ENCODE peak calls at places on chromosome 13, in six cellular contexts. One of them, this sample, is unnamed.

GRCh38 chr13:85590231-85590931 is 208.8 kb downstream of the SLITRK6 start:
- DNase-seq in neural crest cell: no peak
- DNase-seq in astrocyte of the cerebellum: peak; percentile 4
- DNase-seq in Panc1: no peak
- DNase-seq in PC-9: no peak
- DNase-seq in CD8-positive, alpha-beta T cell: no peak
- DNase-seq in this sample: no peak

GRCh38 chr13:95234242-95234641 is 67.0 kb downstream of the ABCC4 start:
- DNase-seq in neural crest cell: no peak
- DNase-seq in astrocyte of the cerebellum: no peak
- DNase-seq in Panc1: no peak
- DNase-seq in PC-9: no peak
- DNase-seq in CD8-positive, alpha-beta T cell: no peak
- DNase-seq in this sample: no peak

GRCh38 chr13:91701975-91702374 is 303.6 kb downstream of the GPC5 start:
- DNase-seq in neural crest cell: no peak
- DNase-seq in astrocyte of the cerebellum: peak; percentile 5
- DNase-seq in Panc1: no peak
- DNase-seq in PC-9: no peak
- DNase-seq in CD8-positive, alpha-beta T cell: no peak
- DNase-seq in this sample: no peak

GRCh38 chr13:108155185-108156106 is 59.9 kb downstream of the LIG4 start:
- DNase-seq in neural crest cell: peak; percentile 65
- DNase-seq in astrocyte of the cerebellum: peak; percentile 33
- DNase-seq in Panc1: peak; percentile 20
- DNase-seq in PC-9: peak; percentile 42
- DNase-seq in CD8-positive, alpha-beta T cell: peak; percentile 57
- DNase-seq in this sample: peak; percentile 41

GRCh38 chr13:78598382-78598781 is 5.0 kb downstream of the POU4F1 start:
- DNase-seq in neural crest cell: no peak
- DNase-seq in astrocyte of the cerebellum: no peak
- DNase-seq in Panc1: no peak
- DNase-seq in PC-9: no peak
- DNase-seq in CD8-positive, alpha-beta T cell: no peak
- DNase-seq in this sample: no peak

GRCh38 chr13:24613755-24614154 is 66.5 kb upstream of the ATP12A start:
- DNase-seq in neural crest cell: no peak
- DNase-seq in astrocyte of the cerebellum: no peak
- DNase-seq in Panc1: no peak
- DNase-seq in PC-9: no peak
- DNase-seq in CD8-positive, alpha-beta T cell: no peak
- DNase-seq in this sample: no peak

GRCh38 chr13:20134732-20135131 is 26.1 kb downstream of the GJA3 start:
- DNase-seq in neural crest cell: no peak
- DNase-seq in astrocyte of the cerebellum: no peak
- DNase-seq in Panc1: no peak
- DNase-seq in PC-9: no peak
- DNase-seq in CD8-positive, alpha-beta T cell: no peak
- DNase-seq in this sample: no peak

GRCh38 chr13:37134411-37135041 is 29.1 kb upstream of the CSNK1A1L start:
- DNase-seq in neural crest cell: no peak
- DNase-seq in astrocyte of the cerebellum: peak; percentile 34
- DNase-seq in Panc1: no peak
- DNase-seq in PC-9: no peak
- DNase-seq in CD8-positive, alpha-beta T cell: no peak
- DNase-seq in this sample: no peak

GRCh38 chr13:50713849-50714248 is 129.6 kb downstream of the DLEU7 start:
- DNase-seq in neural crest cell: no peak
- DNase-seq in astrocyte of the cerebellum: peak; percentile 88
- DNase-seq in Panc1: no peak
- DNase-seq in PC-9: no peak
- DNase-seq in CD8-positive, alpha-beta T cell: no peak
- DNase-seq in this sample: no peak

GRCh38 chr13:93180376-93180966 is 46.1 kb upstream of the GPC6 start:
- DNase-seq in neural crest cell: no peak
- DNase-seq in astrocyte of the cerebellum: peak; percentile 32
- DNase-seq in Panc1: no peak
- DNase-seq in PC-9: no peak
- DNase-seq in CD8-positive, alpha-beta T cell: no peak
- DNase-seq in this sample: no peak

GRCh38 chr13:28464861-28465260 is 30.1 kb downstream of the FLT1 start:
- DNase-seq in neural crest cell: no peak
- DNase-seq in astrocyte of the cerebellum: no peak
- DNase-seq in Panc1: no peak
- DNase-seq in PC-9: no peak
- DNase-seq in CD8-positive, alpha-beta T cell: no peak
- DNase-seq in this sample: no peak

GRCh38 chr13:45696610-45697226 is 5.4 kb upstream of the CBY2 start:
- DNase-seq in neural crest cell: no peak
- DNase-seq in astrocyte of the cerebellum: no peak
- DNase-seq in Panc1: no peak
- DNase-seq in PC-9: no peak
- DNase-seq in CD8-positive, alpha-beta T cell: no peak
- DNase-seq in this sample: no peak

GRCh38 chr13:30355405-30355741 is 48.0 kb upstream of the KATNAL1 start:
- DNase-seq in neural crest cell: peak; percentile 14
- DNase-seq in astrocyte of the cerebellum: no peak
- DNase-seq in Panc1: no peak
- DNase-seq in PC-9: no peak
- DNase-seq in CD8-positive, alpha-beta T cell: peak; percentile 60
- DNase-seq in this sample: no peak

GRCh38 chr13:94327318-94327717 is 152.2 kb downstream of the DCT start:
- DNase-seq in neural crest cell: no peak
- DNase-seq in astrocyte of the cerebellum: no peak
- DNase-seq in Panc1: no peak
- DNase-seq in PC-9: no peak
- DNase-seq in CD8-positive, alpha-beta T cell: peak; percentile 40
- DNase-seq in this sample: peak; percentile 79

GRCh38 chr13:109790951-109791605 is 4.7 kb upstream of the IRS2 start:
- DNase-seq in neural crest cell: peak; percentile 19
- DNase-seq in astrocyte of the cerebellum: no peak
- DNase-seq in Panc1: no peak
- DNase-seq in PC-9: peak; percentile 32
- DNase-seq in CD8-positive, alpha-beta T cell: peak; percentile 43
- DNase-seq in this sample: peak; percentile 75

GRCh38 chr13:33494596-33495214 is 209.2 kb upstream of the STARD13 start:
- DNase-seq in neural crest cell: no peak
- DNase-seq in astrocyte of the cerebellum: peak; percentile 80
- DNase-seq in Panc1: no peak
- DNase-seq in PC-9: peak; percentile 42
- DNase-seq in CD8-positive, alpha-beta T cell: no peak
- DNase-seq in this sample: no peak

GRCh38 chr13:68081051-68081450 is 850.9 kb upstream of the PCDH9 start:
- DNase-seq in neural crest cell: no peak
- DNase-seq in astrocyte of the cerebellum: no peak
- DNase-seq in Panc1: no peak
- DNase-seq in PC-9: no peak
- DNase-seq in CD8-positive, alpha-beta T cell: no peak
- DNase-seq in this sample: no peak

GRCh38 chr13:93002071-93002470 is 224.5 kb upstream of the GPC6 start:
- DNase-seq in neural crest cell: no peak
- DNase-seq in astrocyte of the cerebellum: no peak
- DNase-seq in Panc1: no peak
- DNase-seq in PC-9: no peak
- DNase-seq in CD8-positive, alpha-beta T cell: no peak
- DNase-seq in this sample: no peak

GRCh38 chr13:44812818-44813217 is 176.5 kb downstream of the NUFIP1 start:
- DNase-seq in neural crest cell: no peak
- DNase-seq in astrocyte of the cerebellum: no peak
- DNase-seq in Panc1: no peak
- DNase-seq in PC-9: no peak
- DNase-seq in CD8-positive, alpha-beta T cell: no peak
- DNase-seq in this sample: no peak

GRCh38 chr13:53191091-53191490 is 162.5 kb downstream of the OLFM4 start:
- DNase-seq in neural crest cell: no peak
- DNase-seq in astrocyte of the cerebellum: no peak
- DNase-seq in Panc1: no peak
- DNase-seq in PC-9: no peak
- DNase-seq in CD8-positive, alpha-beta T cell: no peak
- DNase-seq in this sample: no peak

DNA sequence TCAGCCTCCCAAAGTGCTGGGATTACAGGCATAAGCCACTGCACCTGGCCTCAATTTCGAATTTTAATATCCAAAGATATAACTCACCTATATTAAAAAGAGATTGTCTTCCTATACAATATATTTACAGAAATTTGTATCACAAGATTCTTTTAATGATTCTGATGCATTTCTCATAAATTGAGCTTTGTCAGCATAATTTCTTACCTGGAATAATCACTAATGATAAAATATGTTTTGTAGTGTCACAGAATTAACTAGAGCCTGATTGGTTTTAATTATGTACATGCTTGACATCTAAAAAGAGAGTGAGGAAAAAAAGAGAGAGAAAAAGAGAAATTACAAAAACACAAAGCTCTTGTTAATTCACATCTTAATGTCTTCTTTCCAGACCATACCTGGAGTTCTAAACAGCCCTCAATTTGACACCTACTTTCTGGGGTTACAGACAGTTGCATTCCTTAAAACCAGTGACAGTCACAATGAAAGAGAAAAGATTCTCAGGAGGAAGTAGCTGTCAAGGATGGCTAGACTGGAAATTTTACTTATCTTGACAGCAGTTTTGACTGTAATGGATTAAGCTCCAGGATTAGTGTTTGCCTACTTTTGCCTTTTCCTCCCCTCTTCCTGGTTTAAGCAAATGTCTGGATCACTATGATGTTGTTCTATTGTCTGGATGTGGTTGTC is 214.4 kb downstream of the SPRY2 start:
- DNase-seq in neural crest cell: no peak
- DNase-seq in astrocyte of the cerebellum: no peak
- DNase-seq in Panc1: no peak
- DNase-seq in PC-9: no peak
- DNase-seq in CD8-positive, alpha-beta T cell: no peak
- DNase-seq in this sample: no peak
- TF ChIP-seq CTCF in neural crest cell: no peak
- TF ChIP-seq CTCF in astrocyte of the cerebellum: no peak
- TF ChIP-seq CTCF in Panc1: no peak
- TF ChIP-seq CTCF in PC-9: no peak
- TF ChIP-seq CTCF in CD8-positive, alpha-beta T cell: no peak
- TF ChIP-seq CTCF in this sample: no peak

GRCh38 chr13:98315466-98315865 is 138.4 kb upstream of the RNF113B start:
- DNase-seq in neural crest cell: no peak
- DNase-seq in astrocyte of the cerebellum: no peak
- DNase-seq in Panc1: no peak
- DNase-seq in PC-9: no peak
- DNase-seq in CD8-positive, alpha-beta T cell: no peak
- DNase-seq in this sample: no peak
- TF ChIP-seq CTCF in neural crest cell: no peak
- TF ChIP-seq CTCF in astrocyte of the cerebellum: peak; percentile 6
- TF ChIP-seq CTCF in Panc1: no peak
- TF ChIP-seq CTCF in PC-9: no peak
- TF ChIP-seq CTCF in CD8-positive, alpha-beta T cell: no peak
- TF ChIP-seq CTCF in this sample: no peak

GRCh38 chr13:39803156-39803555 is 147.7 kb downstream of the COG6 start:
- DNase-seq in neural crest cell: no peak
- DNase-seq in astrocyte of the cerebellum: no peak
- DNase-seq in Panc1: no peak
- DNase-seq in PC-9: peak; percentile 21
- DNase-seq in CD8-positive, alpha-beta T cell: no peak
- DNase-seq in this sample: no peak
- TF ChIP-seq CTCF in neural crest cell: no peak
- TF ChIP-seq CTCF in astrocyte of the cerebellum: no peak
- TF ChIP-seq CTCF in Panc1: no peak
- TF ChIP-seq CTCF in PC-9: no peak
- TF ChIP-seq CTCF in CD8-positive, alpha-beta T cell: no peak
- TF ChIP-seq CTCF in this sample: no peak

DNA sequence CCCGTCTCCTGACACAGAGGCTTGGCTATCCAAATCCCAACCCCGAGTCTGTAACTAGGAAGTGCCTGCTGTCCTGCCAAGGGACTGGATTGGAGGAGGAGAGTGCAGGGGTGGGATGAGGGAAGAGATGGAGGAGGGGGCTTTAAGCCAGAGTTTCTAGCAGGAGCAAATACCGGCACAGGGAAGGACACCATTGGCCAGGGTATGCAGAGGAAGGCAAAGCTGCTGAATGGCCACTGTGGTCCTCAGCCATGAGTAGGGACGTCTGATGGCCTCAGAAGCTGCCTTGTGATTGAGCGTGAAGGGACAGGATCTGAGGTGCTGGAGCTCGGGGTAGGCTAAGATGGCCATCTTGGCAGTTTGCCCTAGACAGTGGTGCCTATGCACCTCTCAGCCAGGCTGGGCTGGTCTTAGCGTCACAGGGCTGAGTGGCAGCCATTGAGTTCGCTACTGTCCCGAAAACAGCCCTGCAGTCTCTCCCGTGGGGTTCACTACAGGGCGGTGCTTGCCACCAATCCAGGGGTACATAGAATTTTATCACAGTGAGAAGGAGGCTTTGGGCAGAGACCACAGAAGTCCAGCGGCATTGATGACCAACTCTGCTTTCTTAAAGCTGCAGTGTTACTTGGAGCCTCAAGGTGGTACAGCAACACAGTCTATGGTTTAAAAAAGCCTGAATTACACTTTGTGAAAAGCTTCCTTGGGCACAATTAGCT is 61.8 kb downstream of the AKAP11 start:
- DNase-seq in neural crest cell: no peak
- DNase-seq in astrocyte of the cerebellum: peak; percentile 11
- DNase-seq in Panc1: peak; percentile 20
- DNase-seq in PC-9: peak; percentile 2
- DNase-seq in CD8-positive, alpha-beta T cell: no peak
- DNase-seq in this sample: peak; percentile 54
- TF ChIP-seq CTCF in neural crest cell: peak; percentile 60
- TF ChIP-seq CTCF in astrocyte of the cerebellum: peak; percentile 63
- TF ChIP-seq CTCF in Panc1: peak; percentile 66
- TF ChIP-seq CTCF in PC-9: peak; percentile 56
- TF ChIP-seq CTCF in CD8-positive, alpha-beta T cell: peak; percentile 32
- TF ChIP-seq CTCF in this sample: peak; percentile 42

DNA sequence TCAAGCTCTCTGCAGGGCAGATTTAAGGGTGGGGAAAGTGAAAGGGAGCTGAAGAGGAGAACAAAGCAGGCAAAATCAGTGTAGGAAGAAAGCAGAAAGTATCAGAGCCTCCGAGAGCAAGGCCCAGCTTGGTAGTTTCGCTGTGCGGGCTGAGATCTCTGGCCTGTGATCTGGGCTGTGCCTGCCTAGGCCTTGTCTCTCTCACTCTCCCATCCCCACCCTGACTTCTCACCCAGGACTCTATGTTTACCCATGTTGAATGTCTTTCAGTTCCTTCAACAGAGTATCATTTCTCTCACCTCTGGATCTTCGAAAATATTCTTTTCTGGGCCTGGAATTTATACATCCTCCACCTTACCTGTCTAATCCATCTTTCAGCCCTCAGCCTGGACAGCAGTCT is 391.3 kb downstream of the FOXO1 start:
- DNase-seq in neural crest cell: no peak
- DNase-seq in astrocyte of the cerebellum: no peak
- DNase-seq in Panc1: no peak
- DNase-seq in PC-9: no peak
- DNase-seq in CD8-positive, alpha-beta T cell: no peak
- DNase-seq in this sample: no peak
- TF ChIP-seq CTCF in neural crest cell: no peak
- TF ChIP-seq CTCF in astrocyte of the cerebellum: no peak
- TF ChIP-seq CTCF in Panc1: no peak
- TF ChIP-seq CTCF in PC-9: no peak
- TF ChIP-seq CTCF in CD8-positive, alpha-beta T cell: no peak
- TF ChIP-seq CTCF in this sample: no peak